ENCODE peak calls at places on chromosome 5, in four cellular contexts. M, W, Z and H are unnamed samples.

GRCh38 chr5:150538007-150538917 is 30.3 kb downstream of the NDST1 start:
- DNase-seq in M (no peak), W (no peak), Z (no peak), H (no peak)

GRCh38 chr5:59793000-59793399 is 100.5 kb downstream of the PDE4D start:
- DNase-seq in M (no peak), W (no peak), Z (peak), H (no peak)

GRCh38 chr5:111221139-111221538 is 3.0 kb upstream of the CAMK4 start:
- DNase-seq in M (no peak), W (no peak), Z (no peak), H (no peak)

GRCh38 chr5:17388717-17389116 is 109.3 kb upstream of the TAF11L2 start:
- DNase-seq in M (no peak), W (no peak), Z (no peak), H (no peak)

GRCh38 chr5:84119252-84119651 is 265.4 kb downstream of the EDIL3 start:
- DNase-seq in M (no peak), W (no peak), Z (no peak), H (no peak)

GRCh38 chr5:18202147-18202546 is 567.9 kb downstream of the TAF11L14 start:
- DNase-seq in M (no peak), W (no peak), Z (no peak), H (no peak)

GRCh38 chr5:133113331-133114061 is 61.7 kb downstream of the HSPA4 start:
- DNase-seq in M (no peak), W (no peak), Z (no peak), H (no peak)

GRCh38 chr5:109857405-109858031 is 167.8 kb downstream of the MAN2A1 start:
- DNase-seq in M (no peak), W (no peak), Z (no peak), H (no peak)

GRCh38 chr5:35819026-35819425 is 37.7 kb upstream of the IL7R start:
- DNase-seq in M (no peak), W (no peak), Z (no peak), H (no peak)

GRCh38 chr5:108702546-108702945 is 45.2 kb upstream of the FER start:
- DNase-seq in M (no peak), W (no peak), Z (no peak), H (no peak)

GRCh38 chr5:7873216-7873615 is 4.3 kb downstream of the MTRR start:
- DNase-seq in M (no peak), W (no peak), Z (no peak), H (no peak)

GRCh38 chr5:133779828-133780475 is 167.6 kb upstream of the FSTL4 start:
- DNase-seq in M (no peak), W (no peak), Z (no peak), H (no peak)

GRCh38 chr5:138708761-138709160 is 44.5 kb upstream of the CTNNA1 start:
- DNase-seq in M (no peak), W (no peak), Z (no peak), H (no peak)

GRCh38 chr5:136730426-136730825 is 365.1 kb upstream of the TRPC7 start:
- DNase-seq in M (no peak), W (no peak), Z (no peak), H (no peak)
- H3K4me3 ChIP-seq in M (no peak), W (no peak), Z (no peak), H (no peak)

GRCh38 chr5:127872494-127872893 is 169.3 kb downstream of the CCDC192 start:
- DNase-seq in M (no peak), W (no peak), Z (no peak), H (no peak)

GRCh38 chr5:127876384-127876783 is 173.2 kb downstream of the CCDC192 start:
- DNase-seq in M (no peak), W (no peak), Z (no peak), H (no peak)

GRCh38 chr5:127875235-127876021 is 172.2 kb downstream of the CCDC192 start:
- DNase-seq in M (no peak), W (peak), Z (no peak), H (peak)

DNA sequence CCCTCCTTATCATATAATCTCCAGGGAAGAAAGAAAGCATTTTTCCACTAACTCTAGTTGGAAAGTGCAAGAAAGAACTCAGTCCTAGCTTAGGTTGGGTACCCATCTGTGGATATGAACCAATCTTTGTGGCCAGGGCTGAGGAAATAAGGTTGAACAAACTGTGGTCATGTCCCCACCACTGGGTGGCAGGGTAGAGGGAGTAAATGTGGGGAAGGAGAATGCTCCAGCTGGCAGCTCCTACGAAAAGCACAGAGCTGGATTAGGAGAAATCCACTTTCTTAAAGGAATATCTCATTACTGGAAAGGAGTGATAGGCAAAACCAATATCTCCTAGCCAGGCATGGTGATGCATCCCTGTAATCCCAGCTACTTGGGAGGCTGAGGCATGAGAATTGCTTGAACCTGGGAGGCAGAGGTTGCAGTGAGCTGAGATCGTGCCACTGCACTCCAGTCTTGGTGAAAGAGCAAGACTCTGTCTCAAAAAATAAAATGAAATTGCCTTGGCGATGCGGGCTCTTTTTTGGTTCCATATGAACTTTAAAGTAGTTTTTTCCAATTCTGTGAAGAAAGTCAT is 175.1 kb downstream of the CCDC192 start:
- DNase-seq in M (no peak), W (no peak), Z (no peak), H (no peak)
- TF ChIP-seq CTCF in M (no peak), W (peak), Z (no peak), H (peak)

DNA sequence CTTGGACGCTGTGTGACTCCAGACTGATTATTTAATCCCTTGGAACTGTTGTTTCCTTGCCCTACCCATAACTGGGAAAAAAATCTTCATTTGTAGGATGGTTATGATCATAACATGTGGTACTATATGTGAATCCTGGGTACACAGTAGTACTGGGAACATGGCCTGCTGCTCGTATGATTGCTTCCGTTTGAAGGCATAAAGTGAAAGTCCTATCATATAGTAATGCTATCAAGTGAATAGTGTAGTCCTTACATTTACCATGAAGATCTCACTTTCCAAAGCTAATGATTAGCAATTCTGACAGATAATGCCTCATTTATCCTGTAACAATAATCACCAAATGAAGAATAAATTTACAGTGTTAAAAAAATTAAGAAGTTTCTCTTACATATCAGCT is 53.2 kb downstream of the MEF2C start:
- DNase-seq in M (no peak), W (no peak), Z (no peak), H (no peak)
- H3K4me3 ChIP-seq in M (no peak), W (peak), Z (peak), H (peak)

GRCh38 chr5:74035521-74035937 is 409.5 kb downstream of the ARHGEF28 start:
- DNase-seq in M (peak), W (no peak), Z (peak), H (peak)
- TF ChIP-seq CTCF in M (peak), W (no peak), Z (peak), H (peak)

DNA sequence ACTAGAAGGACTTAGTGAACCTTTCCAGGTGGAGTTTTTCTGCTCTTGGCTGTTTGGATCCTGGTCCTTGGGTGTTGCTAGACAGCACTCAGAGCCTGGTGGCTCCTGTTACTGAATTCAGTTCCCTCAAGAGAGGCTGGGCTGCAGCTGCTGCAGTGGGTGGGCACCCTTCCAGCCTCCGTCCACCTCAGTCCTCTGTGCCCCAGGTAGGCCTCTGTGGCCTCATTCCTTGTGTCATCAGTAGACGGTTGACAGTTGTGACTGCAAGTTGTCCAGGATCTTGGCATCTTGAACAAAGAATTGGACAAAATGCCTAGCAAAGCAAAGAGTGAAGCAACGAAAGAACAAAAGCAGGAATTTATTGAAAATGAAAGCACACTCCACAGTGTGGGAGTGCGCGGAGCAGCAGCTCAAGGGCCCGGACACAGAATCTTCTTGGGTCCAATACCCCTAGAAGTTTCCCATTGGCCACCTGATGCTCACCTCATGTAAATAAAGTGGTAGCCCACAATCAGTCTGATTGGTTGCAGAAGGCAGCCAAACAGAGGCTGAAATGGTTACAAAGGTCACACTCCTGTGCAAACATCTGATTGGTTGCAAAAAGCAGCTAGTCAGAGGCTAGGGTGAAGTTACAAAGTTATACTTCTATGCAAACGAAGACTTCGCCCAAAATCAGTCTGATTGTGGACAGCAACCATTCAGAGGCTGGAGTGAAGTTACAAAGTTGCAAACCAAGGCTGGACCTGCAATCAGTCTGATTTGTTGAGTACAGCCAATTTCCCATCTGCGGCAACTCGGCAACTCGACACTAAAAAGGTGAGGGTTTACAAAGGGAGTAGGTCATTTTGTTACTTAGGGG is 40.1 kb downstream of the F2R start:
- DNase-seq in M (no peak), W (no peak), Z (no peak), H (no peak)
- H3K4me3 ChIP-seq in M (no peak), W (no peak), Z (no peak), H (no peak)

GRCh38 chr5:1011226-1011631 is 2.6 kb downstream of the NKD2 start:
- DNase-seq in M (no peak), W (no peak), Z (no peak), H (no peak)
- TF ChIP-seq CTCF in M (no peak), W (no peak), Z (no peak), H (peak)

GRCh38 chr5:74648835-74649286 is 8.3 kb upstream of the ENC1 start:
- DNase-seq in M (no peak), W (no peak), Z (no peak), H (no peak)
- H3K4me3 ChIP-seq in M (no peak), W (peak), Z (no peak), H (no peak)

DNA sequence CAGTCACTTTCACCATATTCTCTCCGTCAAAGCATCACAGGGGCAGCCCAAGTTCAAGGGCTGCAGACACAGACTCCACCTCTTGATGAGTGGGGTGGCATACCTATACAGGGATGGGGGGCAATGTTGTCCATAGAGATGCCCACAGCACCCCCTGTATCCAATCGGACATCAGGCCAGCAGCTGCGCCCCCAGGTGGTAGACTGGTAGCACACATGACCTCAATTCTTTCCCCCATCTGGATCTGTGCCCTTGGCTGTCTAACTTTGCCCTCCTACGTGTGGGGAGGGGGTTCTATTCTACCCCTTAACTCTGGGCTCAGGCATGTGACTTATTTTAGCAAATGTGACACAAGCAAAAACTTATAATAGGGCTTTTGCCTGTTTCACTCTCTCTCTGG is 84.0 kb upstream of the SLC25A48 start:
- DNase-seq in M (no peak), W (no peak), Z (no peak), H (no peak)
- TF ChIP-seq CTCF in M (no peak), W (no peak), Z (no peak), H (peak)